ENCODE peak calls at places on chromosome 5, in six cellular contexts. A is transverse colon, B is stomach, X is prostate gland, H is suprapubic skin, M is sigmoid colon. I is an unnamed sample. For H3K4me1, the result is how much of the 10 kb centered on the place peaks cover.

GRCh38 chr5:18113724-18114123 is 479.5 kb downstream of the TAF11L14 start:
- DNase-seq in A (no peak), B (no peak), X (no peak), H (no peak), M (no peak), I (no peak)

GRCh38 chr5:142770650-142771609 is 753 bp downstream of the ARHGAP26 start:
- DNase-seq in A (peak), B (peak), X (peak), H (peak), M (peak), I (peak)

GRCh38 chr5:107370569-107370968 is 300.2 kb downstream of the EFNA5 start:
- DNase-seq in A (no peak), B (no peak), X (no peak), H (no peak), M (no peak), I (no peak)

GRCh38 chr5:139141841-139142240 is 56.3 kb downstream of the SIL1 start:
- DNase-seq in A (peak), B (peak), X (peak), H (no peak), M (peak), I (no peak)

GRCh38 chr5:68954618-68954910 is 139.2 kb upstream of the SLC30A5 start:
- DNase-seq in A (no peak), B (no peak), X (no peak), H (no peak), M (no peak), I (no peak)

GRCh38 chr5:32942225-32942989 is 231.3 kb downstream of the NPR3 start:
- DNase-seq in A (peak), B (no peak), X (no peak), H (no peak), M (no peak), I (no peak)

GRCh38 chr5:119876522-119876921 is 247.2 kb downstream of the FAM170A start:
- DNase-seq in A (no peak), B (no peak), X (no peak), H (no peak), M (no peak), I (no peak)

GRCh38 chr5:158802941-158803341 is 296.8 kb downstream of the EBF1 start:
- DNase-seq in A (no peak), B (no peak), X (no peak), H (no peak), M (no peak), I (no peak)

GRCh38 chr5:14185336-14186131 is 42.4 kb downstream of the TRIO start:
- DNase-seq in A (no peak), B (no peak), X (no peak), H (no peak), M (no peak), I (peak)

GRCh38 chr5:158819840-158820620 is 279.7 kb downstream of the EBF1 start:
- DNase-seq in A (no peak), B (no peak), X (no peak), H (no peak), M (no peak), I (no peak)

GRCh38 chr5:35518104-35518503 is 99.6 kb upstream of the SPEF2 start:
- DNase-seq in A (no peak), B (no peak), X (no peak), H (no peak), M (no peak), I (no peak)

GRCh38 chr5:181108578-181109165 is 22.3 kb downstream of the OR2V1 start:
- DNase-seq in A (no peak), B (no peak), X (no peak), H (peak), M (no peak), I (no peak)

GRCh38 chr5:143836161-143836725 is 24.3 kb downstream of the HMHB1 start:
- DNase-seq in A (no peak), B (no peak), X (no peak), H (no peak), M (no peak), I (no peak)

GRCh38 chr5:167699434-167699833 is 592.0 kb upstream of the WWC1 start:
- DNase-seq in A (no peak), B (no peak), X (peak), H (no peak), M (no peak), I (no peak)

GRCh38 chr5:143245929-143246561 is 157.4 kb downstream of the NR3C1 start:
- DNase-seq in A (no peak), B (no peak), X (no peak), H (no peak), M (no peak), I (no peak)

GRCh38 chr5:110790673-110791072 is 51.9 kb downstream of the SLC25A46 start:
- DNase-seq in A (no peak), B (no peak), X (no peak), H (no peak), M (no peak), I (no peak)

GRCh38 chr5:100903036-100903887 is at the start of gene ST8SIA4:
- DNase-seq in A (peak), B (peak), X (peak), H (peak), M (peak), I (peak)

GRCh38 chr5:173941758-173942401 is 47.1 kb upstream of the C5orf47 start:
- DNase-seq in A (no peak), B (no peak), X (peak), H (no peak), M (no peak), I (no peak)
- H3K4me3 ChIP-seq in A (no peak), B (no peak), X (no peak), H (no peak), M (no peak), I (no peak)

GRCh38 chr5:10265245-10266109 is 15.4 kb downstream of the CCT5 start:
- DNase-seq in A (no peak), B (no peak), X (no peak), H (no peak), M (no peak), I (no peak)
- TF ChIP-seq POLR2AphosphoS5 in A (no peak), B (no peak), X (no peak), H (no peak), M (no peak), I (no peak)

GRCh38 chr5:94707359-94707758 is 88.9 kb downstream of the SLF1 start:
- DNase-seq in A (no peak), B (no peak), X (peak), H (no peak), M (no peak), I (no peak)

GRCh38 chr5:94698189-94698588 is 79.7 kb downstream of the SLF1 start:
- DNase-seq in A (no peak), B (no peak), X (no peak), H (no peak), M (no peak), I (no peak)

GRCh38 chr5:94700592-94700991 is 82.1 kb downstream of the SLF1 start:
- DNase-seq in A (no peak), B (no peak), X (no peak), H (no peak), M (no peak), I (no peak)

GRCh38 chr5:94705427-94705826 is 87.0 kb downstream of the SLF1 start:
- DNase-seq in A (no peak), B (no peak), X (no peak), H (no peak), M (no peak), I (no peak)

GRCh38 chr5:94702729-94703128 is 84.3 kb downstream of the SLF1 start:
- DNase-seq in A (no peak), B (no peak), X (no peak), H (no peak), M (no peak), I (no peak)
- H3K4me1 ChIP-seq in A (under half), B (under half), X (under half), H (under half), M (under half), I (under half)

GRCh38 chr5:61162832-61163567 is 732 bp upstream of the SMIM15 start:
- DNase-seq in A (peak), B (no peak), X (peak), H (no peak), M (no peak), I (no peak)

GRCh38 chr5:61159070-61159469 is 3.2 kb downstream of the SMIM15 start:
- DNase-seq in A (no peak), B (no peak), X (no peak), H (no peak), M (no peak), I (no peak)

GRCh38 chr5:61162010-61162831 is at the start of gene SMIM15:
- DNase-seq in A (peak), B (peak), X (peak), H (peak), M (peak), I (peak)

GRCh38 chr5:61159841-61160240 is 2.4 kb downstream of the SMIM15 start:
- DNase-seq in A (no peak), B (no peak), X (no peak), H (no peak), M (no peak), I (no peak)

GRCh38 chr5:61160497-61160896 is 1.8 kb downstream of the SMIM15 start:
- DNase-seq in A (no peak), B (no peak), X (no peak), H (no peak), M (no peak), I (no peak)
- H3K4me3 ChIP-seq in A (peak), B (peak), X (no peak), H (no peak), M (no peak), I (peak)

DNA sequence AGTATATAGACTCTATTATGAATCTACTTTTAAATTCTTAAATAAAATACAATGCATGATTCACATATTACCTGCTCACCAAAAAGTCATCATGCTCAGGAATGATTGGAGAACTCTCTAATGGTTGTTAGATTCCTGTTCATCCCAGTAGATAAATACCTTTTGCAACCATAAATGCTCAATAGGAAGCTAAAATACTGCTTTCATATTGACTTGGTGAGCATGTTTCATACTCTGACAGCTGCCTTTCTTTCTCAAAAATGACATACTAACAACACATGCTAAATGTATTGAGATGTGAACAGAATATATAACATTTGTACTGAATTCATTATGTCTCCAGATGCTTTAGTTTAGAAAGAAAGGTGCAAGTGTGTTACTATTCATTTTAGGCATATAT is 79.6 kb upstream of the SLCO6A1 start:
- DNase-seq in A (no peak), B (no peak), X (no peak), H (no peak), M (no peak), I (no peak)
- TF ChIP-seq POLR2AphosphoS5 in A (no peak), B (no peak), X (no peak), H (no peak), M (no peak), I (no peak)

GRCh38 chr5:140220698-140221064 is 45.7 kb downstream of the CYSTM1 start:
- DNase-seq in A (no peak), B (no peak), X (no peak), H (no peak), M (no peak), I (no peak)
- H3K4me1 ChIP-seq in A (half or more), B (half or more), X (under half), H (under half), M (under half), I (half or more)

I was measured in upper lobe of left lung.